ENCODE peak calls at places on chromosome 16, in four cellular contexts. E, Q, U and D are unnamed samples.

GRCh38 chr16:25996052-25996451 is 304.3 kb downstream of the HS3ST4 start:
- DNase-seq in Q (no peak), E (no peak), U (peak; percentile 11), D (no peak)

GRCh38 chr16:71540-72341 is 690 bp downstream of the RHBDF1 start:
- DNase-seq in U (peak; percentile 41), E (peak; percentile 76), Q (no peak), D (peak; percentile 76)

GRCh38 chr16:3161235-3162018 is 26.6 kb upstream of the OR1F1 start:
- DNase-seq in Q (no peak), E (no peak), U (no peak), D (no peak)

GRCh38 chr16:70680495-70681381 is 5.1 kb downstream of the MTSS2 start:
- DNase-seq in E (no peak), Q (no peak), U (no peak), D (no peak)

GRCh38 chr16:29916979-29917378 is 9.0 kb downstream of the KCTD13 start:
- DNase-seq in Q (no peak), U (no peak), E (no peak), D (peak; percentile 28)

GRCh38 chr16:85571563-85571812 is 41.6 kb upstream of the GSE1 start:
- DNase-seq in U (peak; percentile 70), E (no peak), Q (no peak), D (no peak)

GRCh38 chr16:17571499-17572093 is 100.8 kb upstream of the XYLT1 start:
- DNase-seq in E (no peak), Q (no peak), U (no peak), D (no peak)

GRCh38 chr16:66248096-66248495 is 118.4 kb upstream of the CDH5 start:
- DNase-seq in U (no peak), E (peak; percentile 77), Q (no peak), D (no peak)

GRCh38 chr16:64990101-64990500 is 131.8 kb downstream of the CDH11 start:
- DNase-seq in E (no peak), Q (no peak), U (no peak), D (no peak)

GRCh38 chr16:87603684-87604571 is 1.6 kb downstream of the JPH3 start:
- DNase-seq in Q (no peak), E (no peak), U (no peak), D (peak; percentile 77)

GRCh38 chr16:85675528-85675927 is 13.2 kb downstream of the GINS2 start:
- DNase-seq in Q (no peak), U (peak; percentile 43), E (peak; percentile 56), D (no peak)

GRCh38 chr16:35752773-35753558 is 2293.6 kb downstream of the TP53TG3F start:
- DNase-seq in Q (no peak), U (no peak), E (no peak), D (no peak)

GRCh38 chr16:58652741-58653140 is 23.1 kb upstream of the CNOT1 start:
- DNase-seq in U (no peak), Q (peak; percentile 90), E (peak; percentile 60), D (peak; percentile 77)

GRCh38 chr16:855471-855870 is 54.9 kb upstream of the GNG13 start:
- DNase-seq in U (no peak), Q (no peak), E (no peak), D (no peak)

GRCh38 chr16:85575910-85576309 is 37.2 kb upstream of the GSE1 start:
- DNase-seq in E (no peak), Q (no peak), U (no peak), D (no peak)

GRCh38 chr16:48478418-48478817 is 93.2 kb upstream of the SIAH1 start:
- DNase-seq in Q (no peak), E (no peak), U (no peak), D (no peak)

DNA sequence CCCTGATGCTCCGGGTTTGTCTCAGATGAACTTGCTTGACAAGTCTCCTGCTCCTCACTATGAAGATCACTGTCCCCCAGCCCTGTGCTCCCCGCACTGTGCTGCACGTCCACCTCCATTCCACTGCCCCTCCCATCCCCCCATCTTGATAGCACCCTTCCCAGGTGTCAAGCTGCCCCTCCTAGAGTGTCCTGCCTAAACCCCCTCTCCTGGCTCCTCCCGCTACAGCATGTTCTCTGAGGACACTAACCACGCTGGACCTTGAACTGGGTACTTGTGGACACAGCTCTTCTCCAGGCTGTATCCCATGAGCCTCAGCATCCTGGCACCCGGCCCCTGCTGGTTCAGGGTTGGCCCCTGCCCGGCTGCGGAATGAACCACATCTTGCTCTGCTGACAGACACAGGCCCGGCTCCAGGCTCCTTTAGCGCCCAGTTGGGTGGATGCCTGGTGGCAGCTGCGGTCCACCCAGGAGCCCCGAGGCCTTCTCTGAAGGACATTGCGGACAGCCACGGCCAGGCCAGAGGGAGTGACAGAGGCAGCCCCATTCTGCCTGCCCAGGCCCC is 18.5 kb downstream of the DEXI start:
- DNase-seq in E (no peak), Q (no peak), U (no peak), D (no peak)
- H3K36me3 ChIP-seq in E (peaks cover 30% of the 10 kb centered on the region), Q (peaks cover 2% of the 10 kb centered on the region), U (peaks cover 18% of the 10 kb centered on the region), D (peaks cover 22% of the 10 kb centered on the region)

DNA sequence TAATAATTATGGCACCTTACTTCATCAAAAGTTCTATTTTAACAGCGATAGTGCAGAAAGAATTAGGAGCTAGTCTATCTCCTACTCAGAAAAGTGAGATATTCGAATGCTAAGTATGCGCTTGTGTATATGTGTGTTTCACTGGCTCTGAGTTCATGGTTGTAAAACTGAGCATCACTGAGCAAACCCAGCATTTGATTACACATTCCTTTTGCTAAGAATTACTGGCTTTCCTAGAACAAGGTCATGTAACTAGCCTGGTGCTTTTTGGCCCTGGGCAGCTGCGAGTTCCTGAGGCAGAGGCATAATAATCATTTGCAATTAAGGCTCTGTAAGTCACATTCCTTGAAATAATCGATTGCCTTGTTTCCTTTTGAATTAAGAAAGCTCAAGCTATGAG is 157.2 kb downstream of the SNX29 start:
- DNase-seq in Q (no peak), U (no peak), E (peak; percentile 32), D (no peak)
- TF ChIP-seq RFX5 in Q (no peak), U (no peak), E (no peak), D (no peak)

DNA sequence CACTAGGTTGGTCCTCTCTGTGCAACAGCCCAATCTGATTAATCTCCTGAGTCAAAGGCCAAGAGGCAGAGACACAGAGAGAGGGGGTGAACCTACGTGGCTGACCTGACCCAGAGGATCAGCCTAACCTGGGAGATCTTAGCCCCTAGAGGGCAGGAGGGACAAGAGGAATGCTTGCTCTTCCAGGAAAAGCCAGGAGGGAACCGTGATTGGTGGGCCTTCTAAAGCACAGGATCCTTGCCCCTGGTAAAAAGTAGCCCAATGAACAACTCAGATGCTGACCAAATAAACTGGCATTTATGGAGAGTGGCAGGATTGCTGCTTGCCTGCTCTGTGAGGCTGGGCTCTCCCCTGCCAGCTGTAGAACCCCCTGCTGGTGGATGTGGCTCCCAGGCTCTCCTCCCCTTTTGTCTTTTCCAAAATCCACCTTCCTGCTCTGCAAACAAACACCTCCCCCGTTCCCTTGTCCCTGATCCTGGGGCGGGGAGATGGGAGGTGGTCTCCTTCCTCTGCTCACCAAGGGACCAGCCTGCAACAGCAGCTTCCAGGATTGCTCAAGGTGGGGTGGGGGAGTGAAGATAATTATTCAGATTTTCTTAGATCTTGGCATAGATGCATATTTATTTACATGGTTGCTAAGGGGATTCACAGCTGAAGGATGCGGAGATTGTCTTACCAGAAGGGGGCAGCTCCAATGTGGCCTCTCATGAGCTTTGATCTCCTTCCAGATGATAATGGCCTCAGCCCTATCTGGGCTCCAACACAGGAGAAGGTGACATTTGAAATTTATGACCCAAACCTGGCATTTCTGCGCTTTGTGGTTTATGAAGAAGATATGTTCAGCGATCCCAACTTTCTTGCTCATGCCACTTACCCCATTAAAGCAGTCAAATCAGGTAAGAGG is 71.9 kb downstream of the SDR42E1 start:
- DNase-seq in E (no peak), Q (no peak), U (peak; percentile 22), D (no peak)
- H3K36me3 ChIP-seq in E (no peaks in the 10 kb centered on the region), Q (no peaks in the 10 kb centered on the region), U (no peaks in the 10 kb centered on the region), D (no peaks in the 10 kb centered on the region)

DNA sequence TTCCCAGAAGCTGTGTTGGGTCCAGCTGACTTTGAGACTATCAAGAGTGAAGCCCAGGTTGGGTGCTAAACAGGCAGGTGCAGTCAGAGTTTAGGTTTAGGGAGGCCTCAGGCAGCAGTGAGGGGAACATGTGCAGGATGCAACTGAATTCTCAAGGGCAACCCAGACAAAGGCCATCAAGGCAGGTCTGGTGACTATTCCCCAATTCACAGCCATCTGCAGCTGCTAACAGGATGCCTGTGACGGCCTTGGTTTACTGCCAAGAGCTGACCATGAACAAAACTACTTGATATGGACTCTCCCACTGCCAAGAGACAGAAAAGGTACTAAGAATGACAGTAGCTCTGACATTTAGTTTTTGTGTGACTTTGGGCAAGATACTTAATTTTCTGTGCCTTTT is 45.2 kb upstream of the BCAR1 start:
- DNase-seq in U (no peak), E (peak; percentile 77), Q (no peak), D (peak; percentile 63)
- TF ChIP-seq RFX5 in U (no peak), E (no peak), Q (no peak), D (no peak)

DNA sequence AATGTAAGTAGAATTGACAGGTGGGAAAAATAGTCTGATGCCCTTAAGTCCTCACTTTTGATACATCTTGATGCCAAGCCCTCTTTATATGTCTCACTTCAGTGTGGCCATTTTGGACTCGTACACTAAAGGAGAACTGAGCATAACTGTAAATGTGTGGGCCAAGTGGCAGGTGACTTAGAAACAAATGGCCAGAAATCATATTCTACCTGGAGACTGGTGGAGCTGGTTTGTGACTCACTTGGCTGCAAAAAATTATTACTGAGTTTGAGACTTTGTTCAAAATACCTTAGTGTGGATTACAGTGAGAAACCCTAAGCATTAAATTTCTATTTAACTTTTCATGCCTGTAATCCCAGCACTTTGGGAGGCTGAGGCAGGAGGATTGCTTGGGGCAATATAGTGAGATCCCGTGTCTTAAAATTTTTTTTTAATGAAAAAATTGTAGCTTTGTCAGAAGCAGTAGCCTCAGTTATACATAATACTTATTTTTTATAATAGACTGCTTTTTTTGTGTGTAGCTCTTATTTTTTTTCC is 5.0 kb downstream of the HAPSTR1 start:
- DNase-seq in U (no peak), Q (no peak), E (no peak), D (no peak)
- H3K36me3 ChIP-seq in U (peaks cover 87% of the 10 kb centered on the region), Q (peaks cover 5% of the 10 kb centered on the region), E (peaks cover 34% of the 10 kb centered on the region), D (peaks cover 45% of the 10 kb centered on the region)

GRCh38 chr16:83928341-83929055 is 24.5 kb upstream of the OSGIN1 start:
- DNase-seq in U (no peak), E (peak; percentile 85), Q (no peak), D (no peak)
- TF ChIP-seq RFX5 in U (no peak), E (no peak), Q (no peak), D (no peak)